ENCODE peak calls at places on chromosomes 3 and 15, in four cellular contexts. One of them, this sample, is unnamed.

GRCh38 chr3:53919741-53920140 is 28.1 kb upstream of the SELENOK start:
- DNase-seq in naive thymus-derived CD8-positive, alpha-beta T cell: no peak
- DNase-seq in LoVo: no peak
- DNase-seq in RPMI7951: no peak
- DNase-seq in this sample: no peak

GRCh38 chr3:30688776-30689175 is 82.4 kb downstream of the TGFBR2 start:
- DNase-seq in naive thymus-derived CD8-positive, alpha-beta T cell: no peak
- DNase-seq in LoVo: no peak
- DNase-seq in RPMI7951: peak; percentile 77
- DNase-seq in this sample: no peak

GRCh38 chr3:114792159-114792918 is 354.7 kb downstream of the ZBTB20 start:
- DNase-seq in naive thymus-derived CD8-positive, alpha-beta T cell: no peak
- DNase-seq in LoVo: no peak
- DNase-seq in RPMI7951: no peak
- DNase-seq in this sample: no peak

GRCh38 chr3:60703956-60704736 is 547.1 kb downstream of the FHIT start:
- DNase-seq in naive thymus-derived CD8-positive, alpha-beta T cell: no peak
- DNase-seq in LoVo: no peak
- DNase-seq in RPMI7951: peak; percentile 53
- DNase-seq in this sample: no peak

GRCh38 chr3:140292684-140293083 is 357.7 kb downstream of the CLSTN2 start:
- DNase-seq in naive thymus-derived CD8-positive, alpha-beta T cell: no peak
- DNase-seq in LoVo: peak; percentile 8
- DNase-seq in RPMI7951: peak; percentile 96
- DNase-seq in this sample: peak; percentile 17

GRCh38 chr3:173553635-173554280 is 156.2 kb downstream of the NLGN1 start:
- DNase-seq in naive thymus-derived CD8-positive, alpha-beta T cell: no peak
- DNase-seq in LoVo: peak; percentile 14
- DNase-seq in RPMI7951: peak; percentile 2
- DNase-seq in this sample: peak; percentile 32

GRCh38 chr3:187777331-187778046 is 32.2 kb upstream of the BCL6 start:
- DNase-seq in naive thymus-derived CD8-positive, alpha-beta T cell: peak; percentile 12
- DNase-seq in LoVo: no peak
- DNase-seq in RPMI7951: peak; percentile 80
- DNase-seq in this sample: no peak

GRCh38 chr3:179811321-179812095 is 158.7 kb downstream of the USP13 start:
- DNase-seq in naive thymus-derived CD8-positive, alpha-beta T cell: no peak
- DNase-seq in LoVo: peak; percentile 33
- DNase-seq in RPMI7951: peak; percentile 68
- DNase-seq in this sample: peak; percentile 81

GRCh38 chr15:63059075-63059474 is 16.5 kb downstream of the TPM1 start:
- DNase-seq in naive thymus-derived CD8-positive, alpha-beta T cell: no peak
- DNase-seq in LoVo: no peak
- DNase-seq in RPMI7951: no peak
- DNase-seq in this sample: no peak

GRCh38 chr3:195150194-195151118 is 120.5 kb downstream of the XXYLT1 start:
- DNase-seq in naive thymus-derived CD8-positive, alpha-beta T cell: peak; percentile 6
- DNase-seq in LoVo: peak; percentile 26
- DNase-seq in RPMI7951: peak; percentile 92
- DNase-seq in this sample: peak; percentile 66

GRCh38 chr15:77094397-77095030 is 23.6 kb upstream of the TSPAN3 start:
- DNase-seq in naive thymus-derived CD8-positive, alpha-beta T cell: no peak
- DNase-seq in LoVo: no peak
- DNase-seq in RPMI7951: no peak
- DNase-seq in this sample: no peak

GRCh38 chr3:12116892-12117291 is 41.8 kb downstream of the TIMP4 start:
- DNase-seq in naive thymus-derived CD8-positive, alpha-beta T cell: no peak
- DNase-seq in LoVo: no peak
- DNase-seq in RPMI7951: no peak
- DNase-seq in this sample: no peak

GRCh38 chr3:62615258-62615840 is 242.0 kb upstream of the FEZF2 start:
- DNase-seq in naive thymus-derived CD8-positive, alpha-beta T cell: no peak
- DNase-seq in LoVo: no peak
- DNase-seq in RPMI7951: no peak
- DNase-seq in this sample: no peak

GRCh38 chr15:59923508-59923907 is 80.6 kb upstream of the FOXB1 start:
- DNase-seq in naive thymus-derived CD8-positive, alpha-beta T cell: no peak
- DNase-seq in LoVo: no peak
- DNase-seq in RPMI7951: no peak
- DNase-seq in this sample: no peak

GRCh38 chr3:130480736-130481135 is 36.2 kb upstream of the COL6A6 start:
- DNase-seq in naive thymus-derived CD8-positive, alpha-beta T cell: no peak
- DNase-seq in LoVo: no peak
- DNase-seq in RPMI7951: no peak
- DNase-seq in this sample: peak; percentile 71

GRCh38 chr3:138042043-138042442 is 32.1 kb downstream of the CLDN18 start:
- DNase-seq in naive thymus-derived CD8-positive, alpha-beta T cell: no peak
- DNase-seq in LoVo: no peak
- DNase-seq in RPMI7951: peak; percentile 68
- DNase-seq in this sample: no peak

GRCh38 chr3:65284971-65285370 is 597.2 kb upstream of the ADAMTS9 start:
- DNase-seq in naive thymus-derived CD8-positive, alpha-beta T cell: no peak
- DNase-seq in LoVo: no peak
- DNase-seq in RPMI7951: peak; percentile 26
- DNase-seq in this sample: no peak

GRCh38 chr15:84600687-84601554 is at the start of gene ZSCAN2:
- DNase-seq in naive thymus-derived CD8-positive, alpha-beta T cell: peak; percentile 90
- DNase-seq in LoVo: peak; percentile 98
- DNase-seq in RPMI7951: peak; percentile 95
- DNase-seq in this sample: peak; percentile 98